ENCODE peak calls at places on chromosomes 6 and 20, in ten cellular contexts. X is activated naive CD4-positive, alpha-beta T cell; G is globus pallidus; R is IMR-90; I is H9; O is breast epithelium; W is AG09319; E is activated T-helper 1 cell treated with anti-CD3 and anti-CD28 coated beads, Interleukin-2, amount 50 U/mL, for 16 hours; Q is dermis blood vessel endothelial cell; V is cardiac fibroblast. P is an unnamed sample.
A peak's percentile ranks its signal among the peaks of the same experiment; 100 is the strongest.

GRCh38 chr6:41442800-41443501 is 103.2 kb upstream of the FOXP4 start:
- DNase-seq in X (no peak), G (no peak), R (peak; percentile 27), I (peak; percentile 89), O (peak; percentile 38), W (no peak), E (no peak), Q (no peak), V (peak; percentile 61), P (peak; percentile 83)

GRCh38 chr20:62370115-62370806 is 3.1 kb upstream of the LAMA5 start:
- DNase-seq in X (no peak), G (no peak), R (peak; percentile 79), I (no peak), O (no peak), W (no peak), E (no peak), Q (no peak), V (peak; percentile 80), P (no peak)

GRCh38 chr6:158642097-158642601 is 2.4 kb downstream of the DYNLT1 start:
- DNase-seq in X (no peak), G (no peak), R (peak; percentile 96), I (no peak), O (no peak), W (peak; percentile 55), E (no peak), Q (peak; percentile 78), V (peak; percentile 83), P (no peak)

GRCh38 chr20:33277471-33278441 is 5.3 kb upstream of the BPIFB1 start:
- DNase-seq in X (no peak), G (no peak), R (no peak), I (no peak), O (no peak), W (no peak), E (no peak), Q (no peak), V (peak; percentile 8), P (no peak)

GRCh38 chr6:141667580-141668309 is 465.0 kb upstream of the GJE1 start:
- DNase-seq in X (no peak), G (no peak), R (peak; percentile 61), I (no peak), O (no peak), W (no peak), E (no peak), Q (no peak), V (peak; percentile 9), P (no peak)

GRCh38 chr20:1617055-1617454 is 2.8 kb downstream of the SIRPB1 start:
- DNase-seq in X (no peak), G (no peak), R (no peak), I (no peak), O (no peak), W (no peak), E (no peak), Q (peak; percentile 96), V (no peak), P (no peak)

GRCh38 chr6:152552616-152553209 is 84.4 kb downstream of the SYNE1 start:
- DNase-seq in X (no peak), G (peak; percentile 26), R (peak; percentile 77), I (peak; percentile 74), O (no peak), W (no peak), E (no peak), Q (peak; percentile 91), V (peak; percentile 81), P (peak; percentile 75)

GRCh38 chr20:61185841-61186601 is 66.0 kb upstream of the CDH4 start:
- DNase-seq in X (no peak), G (no peak), R (peak; percentile 98), I (no peak), O (peak; percentile 34), W (peak; percentile 39), E (no peak), Q (peak; percentile 78), V (peak; percentile 76), P (no peak)

GRCh38 chr6:28944412-28945006 is 20.7 kb upstream of the TRIM27 start:
- DNase-seq in X (peak; percentile 17), G (peak; percentile 78), R (peak; percentile 81), I (peak; percentile 70), O (peak; percentile 34), W (peak; percentile 56), E (peak; percentile 40), Q (peak; percentile 87), V (peak; percentile 87), P (peak; percentile 73)

GRCh38 chr6:7413151-7413823 is 23.7 kb downstream of the RIOK1 start:
- DNase-seq in X (no peak), G (no peak), R (no peak), I (no peak), O (no peak), W (no peak), E (no peak), Q (no peak), V (no peak), P (no peak)

GRCh38 chr6:158697798-158698197 is 47.9 kb downstream of the SYTL3 start:
- DNase-seq in X (no peak), G (no peak), R (peak; percentile 72), I (no peak), O (no peak), W (no peak), E (no peak), Q (no peak), V (no peak), P (no peak)

GRCh38 chr20:6562111-6562510 is 205.4 kb upstream of the BMP2 start:
- DNase-seq in X (no peak), G (no peak), R (peak; percentile 88), I (no peak), O (no peak), W (no peak), E (no peak), Q (peak; percentile 87), V (peak; percentile 84), P (no peak)

GRCh38 chr6:117482240-117483003 is at the start of gene DCBLD1:
- DNase-seq in X (peak; percentile 4), G (peak; percentile 60), R (peak; percentile 70), I (peak; percentile 84), O (peak; percentile 25), W (peak; percentile 39), E (peak; percentile 47), Q (peak; percentile 86), V (peak; percentile 84), P (peak; percentile 79)

GRCh38 chr6:36430351-36430750 is 12.3 kb downstream of the PXT1 start:
- DNase-seq in X (no peak), G (no peak), R (peak; percentile 67), I (no peak), O (no peak), W (no peak), E (no peak), Q (no peak), V (peak; percentile 61), P (peak; percentile 64)

GRCh38 chr6:44257007-44257752 is at the start of gene SLC35B2:
- DNase-seq in X (peak; percentile 54), G (peak; percentile 95), R (peak; percentile 67), I (peak; percentile 83), O (peak; percentile 65), W (no peak), E (peak; percentile 54), Q (peak; percentile 75), V (peak; percentile 82), P (peak; percentile 91)

GRCh38 chr20:46954490-46955038 is 59.9 kb downstream of the EYA2 start:
- DNase-seq in X (no peak), G (no peak), R (peak; percentile 99), I (no peak), O (peak; percentile 67), W (peak; percentile 59), E (no peak), Q (no peak), V (peak; percentile 81), P (no peak)

GRCh38 chr20:8361008-8361652 is 229.1 kb downstream of the PLCB1 start:
- DNase-seq in X (no peak), G (no peak), R (peak; percentile 58), I (no peak), O (no peak), W (no peak), E (no peak), Q (peak; percentile 13), V (peak; percentile 44), P (no peak)

GRCh38 chr6:24549674-24550418 is 55.1 kb downstream of the ALDH5A1 start:
- DNase-seq in X (no peak), G (no peak), R (no peak), I (no peak), O (no peak), W (no peak), E (no peak), Q (no peak), V (no peak), P (no peak)

GRCh38 chr20:62827323-62828050 is 10.6 kb downstream of the COL9A3 start:
- DNase-seq in X (no peak), G (no peak), R (no peak), I (no peak), O (no peak), W (no peak), E (no peak), Q (no peak), V (no peak), P (no peak)

GRCh38 chr20:9514461-9515210 is at the start of gene LAMP5:
- DNase-seq in X (no peak), G (no peak), R (peak; percentile 29), I (peak; percentile 86), O (no peak), W (no peak), E (no peak), Q (peak; percentile 47), V (peak; percentile 3), P (peak; percentile 79)

GRCh38 chr20:10670521-10671220 is 3.1 kb downstream of the JAG1 start:
- DNase-seq in X (no peak), G (no peak), R (peak; percentile 30), I (no peak), O (no peak), W (no peak), E (no peak), Q (peak; percentile 54), V (peak; percentile 30), P (peak; percentile 23)

GRCh38 chr6:35035481-35036030 is 105.6 kb downstream of the TCP11 start:
- DNase-seq in X (no peak), G (no peak), R (no peak), I (no peak), O (no peak), W (no peak), E (no peak), Q (peak; percentile 46), V (no peak), P (no peak)

GRCh38 chr6:3977875-3978711 is 100.8 kb downstream of the FAM217A start:
- DNase-seq in X (no peak), G (peak; percentile 46), R (peak; percentile 96), I (peak; percentile 65), O (no peak), W (peak; percentile 64), E (no peak), Q (peak; percentile 92), V (peak; percentile 92), P (peak; percentile 62)

GRCh38 chr6:161631676-161632194 is 357.9 kb upstream of the AGPAT4 start:
- DNase-seq in X (no peak), G (no peak), R (no peak), I (no peak), O (no peak), W (peak; percentile 74), E (no peak), Q (no peak), V (peak; percentile 45), P (no peak)

GRCh38 chr6:74182992-74183391 is 487.0 kb downstream of the CD109 start:
- DNase-seq in X (no peak), G (no peak), R (peak; percentile 12), I (no peak), O (no peak), W (no peak), E (no peak), Q (no peak), V (no peak), P (no peak)

GRCh38 chr6:127289934-127290333 is 23.3 kb downstream of the RNF146 start:
- DNase-seq in X (no peak), G (no peak), R (no peak), I (no peak), O (no peak), W (no peak), E (no peak), Q (no peak), V (no peak), P (no peak)

GRCh38 chr6:106360989-106361430 is 493 bp downstream of the CRYBG1 start:
- DNase-seq in X (no peak), G (no peak), R (no peak), I (peak; percentile 55), O (peak; percentile 32), W (no peak), E (peak; percentile 7), Q (no peak), V (no peak), P (no peak)

GRCh38 chr6:132392792-132393191 is 8.5 kb downstream of the MOXD1 start:
- DNase-seq in X (no peak), G (no peak), R (no peak), I (peak; percentile 25), O (no peak), W (no peak), E (no peak), Q (peak; percentile 49), V (peak; percentile 34), P (no peak)